ENCODE peak calls at places on chromosomes 4 and X, in seven cellular contexts. Q, D, T, G, L, R and X are unnamed samples.

GRCh38 chrX:69109706-69110635 is 55.3 kb downstream of the PJA1 start:
- DNase-seq in D (peak), G (peak), R (peak), T (no peak), L (no peak), Q (peak), X (peak)

GRCh38 chrX:133652185-133652584 is 236.9 kb upstream of the GPC4 start:
- DNase-seq in R (no peak), Q (no peak), G (no peak), T (no peak), D (no peak), L (no peak), X (no peak)

GRCh38 chrX:56729152-56729557 is at the start of gene NBDY:
- DNase-seq in L (peak), Q (peak), G (peak), T (peak), R (peak), D (no peak), X (no peak)

GRCh38 chr4:114588305-114588704 is 10.3 kb upstream of the UGT8 start:
- DNase-seq in G (no peak), R (no peak), Q (no peak), T (no peak), D (no peak), L (no peak), X (no peak)

GRCh38 chr4:122576261-122577188 is 44.3 kb downstream of the IL21 start:
- DNase-seq in L (no peak), R (no peak), G (no peak), Q (peak), D (no peak), T (peak), X (peak)

GRCh38 chr4:119039779-119040178 is 95.9 kb upstream of the MYOZ2 start:
- DNase-seq in G (peak), Q (no peak), D (no peak), R (no peak), L (no peak), T (no peak), X (no peak)

GRCh38 chr4:182600093-182600492 is 317.1 kb downstream of the DCTD start:
- DNase-seq in Q (no peak), G (no peak), R (no peak), D (no peak), L (no peak), T (no peak), X (no peak)

GRCh38 chr4:75745192-75745591 is 20.8 kb downstream of the USO1 start:
- DNase-seq in Q (no peak), R (no peak), G (no peak), D (peak), T (no peak), L (no peak), X (peak)

GRCh38 chr4:74531952-74532794 is 87.2 kb downstream of the AREG start:
- DNase-seq in Q (peak), R (no peak), D (peak), T (no peak), L (no peak), G (peak), X (peak)

GRCh38 chrX:21479695-21480280 is 105.6 kb downstream of the CNKSR2 start:
- DNase-seq in L (no peak), D (peak), Q (peak), T (no peak), R (no peak), G (peak), X (peak)

GRCh38 chr4:38673109-38673978 is 9.3 kb downstream of the KLF3 start:
- DNase-seq in Q (peak), D (no peak), R (peak), T (no peak), G (peak), L (peak), X (peak)

GRCh38 chrX:134600714-134601113 is 57.6 kb downstream of the PLAC1 start:
- DNase-seq in Q (peak), L (no peak), T (no peak), R (no peak), G (no peak), D (no peak), X (no peak)

GRCh38 chr4:140188975-140189374 is 35.0 kb upstream of the MAML3 start:
- DNase-seq in Q (peak), R (peak), T (no peak), L (peak), G (no peak), D (peak), X (peak)

GRCh38 chr4:23135792-23136645 is 443.3 kb downstream of the GBA3 start:
- DNase-seq in Q (peak), D (no peak), G (no peak), L (no peak), R (no peak), T (no peak), X (peak)

GRCh38 chrX:140132937-140133336 is 167.6 kb upstream of the CXorf66 start:
- DNase-seq in Q (no peak), G (no peak), T (no peak), L (no peak), R (no peak), D (no peak), X (no peak)

GRCh38 chr4:37383579-37384229 is 139.2 kb downstream of the NWD2 start:
- DNase-seq in L (no peak), Q (peak), R (no peak), D (no peak), G (peak), T (no peak), X (peak)

GRCh38 chrX:130393451-130394074 is 8.1 kb upstream of the GPR119 start:
- DNase-seq in G (peak), T (no peak), L (no peak), Q (peak), R (no peak), D (no peak), X (peak)

GRCh38 chr4:53855886-53856260 is 208.5 kb downstream of the CHIC2 start:
- DNase-seq in G (no peak), R (peak), L (no peak), T (no peak), D (peak), Q (peak), X (no peak)

GRCh38 chrX:133850414-133850813 is 135.0 kb downstream of the GPC3 start:
- DNase-seq in D (no peak), L (no peak), T (no peak), R (no peak), Q (no peak), G (no peak), X (no peak)

GRCh38 chrX:9498236-9498635 is 33.4 kb downstream of the TBL1X start:
- DNase-seq in L (no peak), G (no peak), R (no peak), D (no peak), T (no peak), Q (no peak), X (no peak)

GRCh38 chr4:89904524-89904923 is 9.9 kb downstream of the MMRN1 start:
- DNase-seq in G (no peak), Q (no peak), R (no peak), L (no peak), T (no peak), D (no peak), X (no peak)

GRCh38 chr4:73068496-73069337 is 799 bp downstream of the COX18 start:
- DNase-seq in D (no peak), T (no peak), L (no peak), Q (peak), G (peak), R (no peak), X (peak)

GRCh38 chr4:26410385-26411293 is 79.6 kb downstream of the CCKAR start:
- DNase-seq in L (no peak), Q (peak), D (no peak), T (peak), G (no peak), R (no peak), X (peak)

GRCh38 chrX:110454336-110454735 is 95.7 kb downstream of the RTL9 start:
- DNase-seq in R (no peak), D (no peak), G (no peak), L (no peak), T (no peak), Q (no peak), X (no peak)

GRCh38 chr4:71110499-71110898 is 117.0 kb downstream of the DCK start:
- DNase-seq in R (no peak), Q (peak), T (no peak), L (no peak), G (no peak), D (no peak), X (no peak)

GRCh38 chr4:11418610-11419009 is 10.1 kb downstream of the HS3ST1 start:
- DNase-seq in Q (peak), T (no peak), G (peak), L (no peak), R (no peak), D (no peak), X (no peak)

GRCh38 chrX:123846598-123847038 is 13.2 kb upstream of the XIAP start:
- DNase-seq in G (no peak), D (no peak), T (no peak), L (no peak), Q (peak), R (no peak), X (no peak)

GRCh38 chr4:169898095-169898494 is 128.1 kb downstream of the MFAP3L start:
- DNase-seq in R (no peak), D (no peak), Q (no peak), T (no peak), L (no peak), G (no peak), X (no peak)

GRCh38 chr4:100827756-100828155 is 309.9 kb upstream of the EMCN start:
- DNase-seq in T (no peak), R (no peak), Q (no peak), L (no peak), D (no peak), G (no peak), X (no peak)

GRCh38 chrX:3257471-3257870 is 89.0 kb downstream of the MXRA5 start:
- DNase-seq in G (no peak), L (no peak), D (no peak), T (no peak), Q (no peak), R (no peak), X (no peak)

GRCh38 chrX:3263681-3264126 is 82.7 kb downstream of the MXRA5 start:
- DNase-seq in G (no peak), D (no peak), R (no peak), T (no peak), L (no peak), Q (no peak), X (no peak)

GRCh38 chrX:3268804-3269203 is 77.6 kb downstream of the MXRA5 start:
- DNase-seq in T (no peak), G (no peak), L (no peak), R (no peak), D (no peak), Q (peak), X (peak)

DNA sequence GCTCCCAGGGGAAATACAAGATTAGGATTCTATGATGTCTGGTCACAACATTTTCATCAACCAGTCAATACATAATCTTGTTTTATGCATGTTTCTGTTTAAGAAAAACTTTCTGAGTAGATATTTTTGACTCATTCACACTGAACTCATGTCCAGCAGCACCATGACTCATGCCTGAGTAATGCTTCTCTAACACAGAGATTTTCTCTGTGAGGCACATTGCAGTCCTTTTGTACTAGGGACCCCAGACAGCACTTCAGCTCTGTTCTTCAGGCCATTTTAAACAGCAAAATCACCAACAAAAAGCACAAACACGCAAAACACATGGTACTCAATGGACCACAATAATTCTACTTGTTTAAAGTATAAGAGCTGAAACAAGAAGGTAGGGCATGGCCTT is 83.5 kb downstream of the MXRA5 start:
- DNase-seq in L (no peak), R (no peak), G (no peak), Q (peak), T (no peak), D (peak), X (peak)
- H3K27ac ChIP-seq in L (no peak), R (peak), G (no peak), Q (no peak), T (no peak), D (peak), X (no peak)

GRCh38 chrX:53047228-53047627 is 1.4 kb upstream of the GPR173 start:
- DNase-seq in D (no peak), T (no peak), R (no peak), L (no peak), G (peak), Q (peak), X (no peak)
- TF ChIP-seq CTCF in D (peak), T (no peak), R (no peak), L (no peak), G (peak), Q (peak), X (no peak)

DNA sequence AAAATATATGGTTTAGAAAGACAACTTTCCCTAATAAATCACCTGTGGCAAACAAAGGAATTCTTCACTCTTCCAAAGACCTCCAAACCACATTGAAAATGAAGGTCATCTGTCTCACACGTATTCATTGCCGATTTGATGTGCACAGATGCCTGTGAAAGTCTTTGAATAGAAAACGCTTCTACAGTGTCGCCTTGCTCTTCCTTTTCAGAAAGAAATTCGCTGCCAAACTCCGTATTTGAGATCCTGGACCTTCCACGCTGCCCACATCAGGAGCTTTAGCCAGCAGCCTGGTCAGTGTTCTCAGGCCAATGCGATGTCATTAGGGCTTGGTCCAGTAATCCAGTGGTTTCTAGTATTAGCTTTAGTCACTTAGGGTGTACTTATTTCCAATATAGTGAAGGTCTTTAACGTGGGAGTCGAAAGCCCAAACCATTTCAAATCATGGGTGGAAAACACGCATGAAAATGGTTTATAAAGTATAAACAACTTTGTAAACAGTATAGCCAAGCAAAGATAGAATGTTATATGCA is 22.1 kb downstream of the SPINK2 start:
- DNase-seq in T (no peak), D (no peak), G (no peak), L (no peak), R (no peak), Q (no peak), X (no peak)
- H3K27ac ChIP-seq in T (peak), D (no peak), G (no peak), L (peak), R (peak), Q (no peak), X (no peak)

GRCh38 chr4:85722401-85722800 is 247.5 kb downstream of the ARHGAP24 start:
- DNase-seq in T (no peak), R (no peak), L (no peak), Q (no peak), D (no peak), G (no peak), X (no peak)

GRCh38 chr4:85717366-85717765 is 242.4 kb downstream of the ARHGAP24 start:
- DNase-seq in R (no peak), Q (no peak), D (no peak), T (no peak), G (no peak), L (no peak), X (no peak)

GRCh38 chr4:85715996-85716737 is 241.2 kb downstream of the ARHGAP24 start:
- DNase-seq in T (no peak), L (no peak), G (no peak), D (no peak), Q (no peak), R (no peak), X (no peak)

GRCh38 chr4:85720736-85721135 is 245.8 kb downstream of the ARHGAP24 start:
- DNase-seq in R (no peak), T (no peak), G (no peak), Q (peak), D (no peak), L (no peak), X (peak)

DNA sequence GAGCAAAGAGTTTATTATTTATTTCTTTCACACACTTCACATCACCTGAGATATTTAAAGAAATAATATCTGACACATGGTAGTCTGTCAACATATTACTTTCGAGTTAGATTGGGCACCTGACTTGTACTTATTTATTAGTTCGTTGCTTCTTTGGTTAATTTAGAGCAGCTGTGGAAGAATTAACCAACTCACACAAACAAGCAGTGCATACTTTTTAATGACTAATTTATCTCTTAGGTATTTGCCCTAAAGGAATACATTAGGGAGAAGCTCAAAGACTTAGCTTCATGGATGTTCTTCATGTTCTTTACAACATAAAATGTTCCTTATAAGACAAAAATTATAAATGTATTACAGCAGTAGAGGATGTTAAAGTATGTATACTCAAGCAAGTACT is 242.9 kb downstream of the ARHGAP24 start:
- DNase-seq in L (no peak), Q (no peak), D (no peak), R (no peak), T (no peak), G (no peak), X (no peak)
- TF ChIP-seq CTCF in L (no peak), Q (no peak), D (no peak), R (no peak), T (no peak), G (no peak), X (no peak)

GRCh38 chr4:138912714-138913340 is 102.8 kb upstream of the NOCT start:
- DNase-seq in L (no peak), Q (no peak), G (no peak), D (no peak), R (no peak), T (no peak), X (no peak)
- H3K27ac ChIP-seq in L (peak), Q (peak), G (no peak), D (no peak), R (peak), T (no peak), X (peak)

GRCh38 chrX:71996826-71997225 is 86.2 kb downstream of the NHSL2 start:
- DNase-seq in L (no peak), G (peak), D (no peak), R (peak), Q (no peak), T (no peak), X (no peak)

GRCh38 chrX:71995122-71995521 is 84.5 kb downstream of the NHSL2 start:
- DNase-seq in G (no peak), Q (no peak), R (no peak), T (no peak), L (no peak), D (no peak), X (no peak)

GRCh38 chrX:71997320-71997719 is 86.7 kb downstream of the NHSL2 start:
- DNase-seq in L (no peak), D (no peak), G (peak), R (no peak), Q (no peak), T (no peak), X (no peak)

GRCh38 chrX:71994601-71995000 is 84.0 kb downstream of the NHSL2 start:
- DNase-seq in Q (no peak), D (no peak), L (no peak), R (no peak), T (no peak), G (no peak), X (no peak)

GRCh38 chrX:71996138-71996537 is 85.5 kb downstream of the NHSL2 start:
- DNase-seq in L (no peak), T (no peak), R (no peak), D (no peak), Q (peak), G (no peak), X (no peak)
- TF ChIP-seq CTCF in L (no peak), T (no peak), R (no peak), D (no peak), Q (no peak), G (no peak), X (no peak)

GRCh38 chr4:40840985-40841571 is 91.3 kb downstream of the NSUN7 start:
- DNase-seq in T (peak), D (peak), R (peak), L (peak), G (peak), Q (peak), X (peak)

GRCh38 chr4:40843696-40844095 is 93.9 kb downstream of the NSUN7 start:
- DNase-seq in L (no peak), D (no peak), G (peak), R (no peak), Q (no peak), T (no peak), X (no peak)

GRCh38 chr4:40842725-40843401 is 93.1 kb downstream of the NSUN7 start:
- DNase-seq in G (peak), L (no peak), D (no peak), Q (no peak), R (no peak), T (no peak), X (no peak)

GRCh38 chr4:40840255-40840984 is 90.7 kb downstream of the NSUN7 start:
- DNase-seq in Q (no peak), D (no peak), R (no peak), G (no peak), L (no peak), T (no peak), X (no peak)

DNA sequence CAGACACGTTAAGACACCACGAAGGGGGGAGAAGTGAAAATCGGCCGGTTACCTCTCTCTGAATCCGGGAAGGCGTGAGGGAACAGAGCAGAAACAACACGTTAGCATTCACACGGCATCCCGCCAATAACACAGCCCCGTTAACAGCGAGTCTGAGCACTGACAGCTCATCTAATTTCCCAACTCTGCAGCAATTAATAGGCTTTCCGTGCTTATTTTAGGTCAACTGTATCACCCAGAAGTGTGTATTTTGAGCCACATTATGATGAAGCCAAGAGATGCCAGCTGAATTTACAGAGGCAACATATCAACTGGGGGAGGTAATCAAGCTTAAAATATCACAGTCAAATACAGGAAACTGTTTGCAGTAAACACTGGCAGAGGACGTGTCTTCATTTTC is 92.6 kb downstream of the NSUN7 start:
- DNase-seq in G (no peak), Q (no peak), R (no peak), T (no peak), D (no peak), L (no peak), X (no peak)
- H3K27ac ChIP-seq in G (no peak), Q (no peak), R (no peak), T (no peak), D (no peak), L (no peak), X (no peak)

DNA sequence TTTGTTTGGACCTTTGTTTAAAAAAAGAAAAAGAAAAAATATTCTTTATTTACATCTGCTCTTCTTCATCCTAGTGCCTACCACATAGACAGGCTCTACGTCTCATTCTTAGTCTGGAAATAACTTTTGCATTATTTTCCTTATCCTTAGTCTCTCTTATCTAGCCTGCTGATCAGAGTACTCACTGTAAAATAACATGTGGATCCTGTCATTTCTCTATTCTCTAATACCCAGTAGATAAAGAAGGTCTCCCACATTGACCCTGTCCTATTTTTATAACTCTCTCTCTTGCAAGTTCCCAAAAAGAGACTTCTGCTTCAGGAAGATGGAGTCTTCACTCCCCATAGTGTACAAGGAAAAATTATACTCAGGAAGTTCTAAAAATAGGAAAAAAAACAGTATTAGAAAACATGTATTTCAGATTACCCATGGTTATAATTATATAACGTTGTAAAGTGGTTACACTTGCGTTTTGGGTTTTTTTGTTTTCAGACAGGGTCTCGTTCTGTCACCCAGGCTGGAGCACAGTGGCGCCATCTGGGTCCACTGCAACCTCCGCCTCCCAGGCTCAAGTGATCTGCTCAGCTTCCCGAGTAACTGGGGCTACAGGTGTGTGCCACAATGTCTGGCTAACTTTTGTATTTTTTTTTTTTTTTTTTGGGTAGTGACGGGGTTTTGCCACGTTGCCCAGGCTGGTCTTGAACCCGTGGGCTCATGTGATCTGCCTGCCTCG is 23.8 kb downstream of the ZFX start:
- DNase-seq in R (no peak), G (peak), L (no peak), T (no peak), Q (no peak), D (no peak), X (no peak)
- TF ChIP-seq CTCF in R (no peak), G (peak), L (no peak), T (no peak), Q (peak), D (no peak), X (no peak)